ENCODE peak calls at places on chromosomes 11 and 22, in ten cellular contexts. A is mucosa of descending colon, V is WTC11, E is lung, U is upper lobe of right lung, X is IMR-90, Z is colonic mucosa, K is endothelial cell, S is AG09309, N is fibroblast of pulmonary artery. C is an unnamed sample.

GRCh38 chr22:42901790-42902508 is 44.9 kb upstream of the ARFGAP3 start:
- DNase-seq in A (no peak), V (no peak), E (no peak), U (no peak), X (no peak), Z (no peak), K (no peak), S (no peak), N (no peak), C (no peak)

GRCh38 chr11:61071208-61071681 is 31.0 kb upstream of the CD5 start:
- DNase-seq in A (no peak), V (no peak), E (no peak), U (no peak), X (no peak), Z (no peak), K (no peak), S (no peak), N (no peak), C (no peak)

GRCh38 chr11:115081972-115082371 is 403.6 kb downstream of the NXPE2 start:
- DNase-seq in A (no peak), V (no peak), E (no peak), U (no peak), X (no peak), Z (no peak), K (no peak), S (no peak), N (no peak), C (no peak)

GRCh38 chr22:38272373-38273134 is at the start of gene TMEM184B:
- DNase-seq in A (peak; percentile 79), V (peak; percentile 76), E (peak; percentile 67), U (peak; percentile 90), X (peak; percentile 58), Z (peak; percentile 75), K (peak; percentile 83), S (no peak), N (peak; percentile 73), C (peak; percentile 83)

GRCh38 chr22:35154937-35155387 is 89.0 kb downstream of the ISX start:
- DNase-seq in A (no peak), V (peak; percentile 86), E (peak; percentile 47), U (peak; percentile 68), X (peak; percentile 35), Z (peak; percentile 67), K (peak; percentile 78), S (peak; percentile 8), N (peak; percentile 53), C (peak; percentile 77)

GRCh38 chr22:35783943-35784614 is 66.4 kb downstream of the APOL5 start:
- DNase-seq in A (no peak), V (no peak), E (no peak), U (no peak), X (no peak), Z (no peak), K (no peak), S (peak; percentile 55), N (no peak), C (no peak)

GRCh38 chr22:49826603-49827306 is 918 bp downstream of the BRD1 start:
- DNase-seq in A (peak; percentile 66), V (no peak), E (no peak), U (peak; percentile 80), X (peak; percentile 32), Z (peak; percentile 47), K (peak; percentile 41), S (no peak), N (peak; percentile 46), C (peak; percentile 47)

GRCh38 chr11:17668166-17668565 is 51.2 kb upstream of the MYOD1 start:
- DNase-seq in A (no peak), V (no peak), E (no peak), U (no peak), X (no peak), Z (no peak), K (no peak), S (no peak), N (no peak), C (no peak)

GRCh38 chr11:36153581-36153980 is 135.6 kb downstream of the COMMD9 start:
- DNase-seq in A (no peak), V (no peak), E (no peak), U (no peak), X (peak; percentile 35), Z (no peak), K (no peak), S (no peak), N (no peak), C (no peak)

GRCh38 chr11:72814831-72815618 is 814 bp downstream of the ATG16L2 start:
- DNase-seq in A (peak; percentile 77), V (peak; percentile 68), E (no peak), U (peak; percentile 75), X (peak; percentile 54), Z (peak; percentile 62), K (peak; percentile 66), S (no peak), N (peak; percentile 57), C (no peak)
- TF ChIP-seq CTCF in A (no peak), V (no peak), E (no peak), U (no peak), X (peak; percentile 7), Z (no peak), K (no peak), S (peak; percentile 3), N (peak; percentile 3), C (no peak)

DNA sequence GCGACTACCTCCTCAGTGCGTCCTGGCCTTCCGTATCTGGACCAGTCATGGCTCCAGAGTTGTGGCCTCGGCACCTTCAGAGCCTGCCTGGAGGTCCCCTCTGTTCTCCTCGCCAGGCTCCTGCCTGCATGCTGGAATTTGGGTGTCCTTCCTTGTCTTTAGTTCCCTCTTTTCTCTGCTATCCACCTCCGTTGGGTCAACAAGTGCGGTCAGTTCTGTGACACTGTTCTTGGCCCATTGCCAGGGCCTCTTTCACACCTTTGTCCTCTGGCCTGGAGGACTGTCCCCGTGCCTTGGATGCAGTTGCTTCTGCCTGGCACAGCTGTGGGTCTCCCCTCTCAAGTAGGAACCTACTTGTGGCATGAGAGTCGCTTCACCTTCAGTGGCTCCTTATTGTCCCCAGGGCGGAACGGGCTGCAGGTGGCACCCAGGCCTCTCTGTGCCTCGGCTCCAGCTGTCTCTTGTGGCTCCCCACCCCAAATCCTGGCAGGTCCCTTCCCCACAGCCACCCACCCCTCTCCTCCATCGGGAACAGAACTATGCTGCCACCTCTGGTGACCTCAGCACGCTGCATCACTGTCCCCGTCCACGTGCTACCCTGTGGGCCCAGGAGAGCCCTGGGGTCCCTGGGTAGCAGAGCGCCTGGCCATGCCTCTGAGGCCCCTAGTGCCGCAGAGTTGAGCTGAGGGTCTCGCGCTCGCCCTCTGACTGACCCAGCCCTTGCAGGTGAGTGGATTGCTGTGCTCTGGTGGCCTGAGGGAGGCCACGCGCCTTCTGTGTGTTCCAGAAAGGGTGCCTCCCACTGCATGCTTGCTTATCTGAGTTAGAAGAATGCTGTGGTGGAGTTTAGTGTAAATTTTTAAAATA is 4.7 kb downstream of the DGCR8 start:
- DNase-seq in A (peak; percentile 34), V (peak; percentile 84), E (no peak), U (no peak), X (no peak), Z (no peak), K (peak; percentile 52), S (no peak), N (peak; percentile 6), C (peak; percentile 74)
- TF ChIP-seq CTCF in A (no peak), V (peak; percentile 15), E (no peak), U (no peak), X (peak; percentile 32), Z (no peak), K (peak; percentile 36), S (peak; percentile 35), N (peak; percentile 29), C (peak; percentile 63)

GRCh38 chr11:43712676-43713075 is 32.1 kb downstream of the HSD17B12 start:
- DNase-seq in A (no peak), V (no peak), E (no peak), U (no peak), X (peak; percentile 89), Z (no peak), K (no peak), S (no peak), N (no peak), C (no peak)

GRCh38 chr11:43706631-43707030 is 26.1 kb downstream of the HSD17B12 start:
- DNase-seq in A (no peak), V (no peak), E (no peak), U (no peak), X (no peak), Z (no peak), K (no peak), S (no peak), N (no peak), C (no peak)

GRCh38 chr11:43709689-43710088 is 29.2 kb downstream of the HSD17B12 start:
- DNase-seq in A (no peak), V (no peak), E (no peak), U (no peak), X (no peak), Z (no peak), K (no peak), S (no peak), N (no peak), C (no peak)

DNA sequence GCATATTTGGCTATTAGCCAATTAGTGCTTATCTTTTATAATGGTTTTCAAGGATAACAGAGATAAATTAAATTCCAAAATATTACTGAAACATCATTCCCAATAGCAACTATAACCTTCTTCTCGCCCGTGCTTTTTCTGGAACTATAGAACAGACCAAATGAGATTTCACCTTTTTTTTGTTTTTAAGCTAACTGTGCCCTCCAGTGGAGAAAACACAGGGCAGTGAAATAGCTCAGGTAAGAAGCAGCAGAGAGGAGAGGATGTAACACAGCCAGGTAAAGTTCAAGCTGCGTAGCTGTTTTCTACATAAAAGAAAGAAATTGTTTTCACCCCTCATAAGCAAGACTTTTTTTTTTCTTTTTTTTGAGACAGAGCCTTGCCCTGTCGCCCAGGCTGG is 28.2 kb downstream of the HSD17B12 start:
- DNase-seq in A (no peak), V (no peak), E (no peak), U (no peak), X (no peak), Z (no peak), K (no peak), S (no peak), N (peak; percentile 18), C (no peak)
- TF ChIP-seq CTCF in A (no peak), V (no peak), E (no peak), U (peak; percentile 48), X (peak; percentile 24), Z (no peak), K (no peak), S (no peak), N (peak; percentile 51), C (no peak)

DNA sequence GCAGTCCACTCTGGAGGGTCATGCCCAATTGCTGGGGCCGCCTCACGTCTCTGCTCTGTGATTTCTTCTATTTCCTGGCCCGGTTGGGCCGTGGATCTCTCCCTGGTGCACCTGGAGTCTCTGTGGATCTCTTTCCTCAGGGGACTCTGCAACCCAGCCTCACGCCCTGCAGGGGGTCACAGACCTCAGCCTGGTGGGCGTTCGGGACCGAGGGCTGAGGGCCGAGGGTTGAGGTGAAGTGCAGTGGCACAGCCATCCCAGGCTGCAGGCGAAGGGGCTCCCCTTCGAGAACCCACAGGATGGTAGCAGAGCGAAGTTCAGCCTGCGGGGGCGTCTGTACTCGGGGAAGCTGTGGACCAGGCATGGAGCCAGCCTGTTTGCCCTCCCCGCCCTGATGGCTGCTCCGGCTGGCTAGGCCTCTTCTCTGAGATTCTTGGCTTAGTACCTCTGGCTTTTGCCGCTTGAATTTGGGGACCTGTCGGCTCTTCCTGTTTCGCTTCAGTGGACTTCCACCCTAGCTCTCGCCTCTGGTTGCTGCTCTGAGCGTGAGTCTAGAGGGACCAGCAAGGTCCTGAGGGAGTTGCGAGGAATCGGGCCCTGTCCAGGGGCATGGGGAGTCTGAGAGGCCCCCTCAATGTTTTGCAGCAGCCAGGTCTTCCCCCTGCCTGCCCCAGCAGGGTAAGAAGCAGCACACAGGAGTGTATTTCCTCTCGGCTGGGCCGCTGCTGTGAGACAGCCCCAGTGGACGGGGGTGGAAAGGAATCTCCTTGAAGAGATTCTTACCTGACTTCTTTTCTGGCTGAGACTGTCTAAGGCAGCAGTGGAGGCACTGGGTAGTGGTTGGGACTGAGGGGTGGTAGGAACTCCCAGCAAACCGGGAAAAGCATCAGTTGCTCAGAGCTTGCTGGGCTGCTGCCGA is 140.8 kb downstream of the TBC1D22A start:
- DNase-seq in A (no peak), V (peak; percentile 58), E (no peak), U (peak; percentile 60), X (no peak), Z (no peak), K (peak; percentile 29), S (no peak), N (no peak), C (peak; percentile 28)
- TF ChIP-seq CTCF in A (no peak), V (no peak), E (no peak), U (no peak), X (no peak), Z (no peak), K (peak; percentile 13), S (no peak), N (no peak), C (no peak)